ENCODE peak calls at places on chromosomes 3 and 15, in six cellular contexts. Q, V, D, K, H and X are unnamed samples.

GRCh38 chr3:36991923-36992805 is 767 bp downstream of the EPM2AIP1 start:
- DNase-seq in H (peak), Q (no peak), D (peak), V (no peak), K (no peak), X (no peak)

GRCh38 chr15:87827126-87827525 is 429.4 kb downstream of the NTRK3 start:
- DNase-seq in Q (peak), K (peak), V (no peak), D (peak), H (peak), X (no peak)

GRCh38 chr3:34683851-34684250 is 885.4 kb downstream of the PDCD6IP start:
- DNase-seq in D (peak), Q (peak), H (peak), K (peak), V (peak), X (peak)

GRCh38 chr3:127607675-127608361 is 9.6 kb downstream of the MCM2 start:
- DNase-seq in Q (no peak), K (no peak), V (no peak), H (no peak), D (no peak), X (no peak)

GRCh38 chr3:50340404-50341329 is at the start of gene RASSF1:
- DNase-seq in D (no peak), K (peak), Q (no peak), V (peak), H (no peak), X (no peak)

GRCh38 chr3:22228705-22229104 is 477.7 kb upstream of the ZNF385D start:
- DNase-seq in V (no peak), D (no peak), K (no peak), Q (no peak), H (no peak), X (no peak)

GRCh38 chr3:23254875-23255274 is 51.7 kb downstream of the UBE2E2 start:
- DNase-seq in V (no peak), H (no peak), Q (no peak), K (no peak), D (no peak), X (no peak)

GRCh38 chr3:177652556-177653290 is 455.4 kb upstream of the TBL1XR1 start:
- DNase-seq in Q (no peak), V (no peak), D (no peak), K (no peak), H (no peak), X (no peak)

GRCh38 chr3:114879059-114880031 is 267.7 kb downstream of the ZBTB20 start:
- DNase-seq in K (no peak), Q (no peak), V (no peak), D (peak), H (peak), X (no peak)

GRCh38 chr15:52427804-52428203 is 100.9 kb downstream of the MYO5A start:
- DNase-seq in K (peak), H (peak), Q (no peak), D (peak), V (no peak), X (no peak)

GRCh38 chr3:107523361-107524213 is 825 bp downstream of the BBX start:
- DNase-seq in H (peak), V (peak), D (peak), Q (peak), K (peak), X (peak)

GRCh38 chr3:26921054-26921453 is 298.5 kb downstream of the LRRC3B start:
- DNase-seq in H (no peak), Q (no peak), V (no peak), K (peak), D (no peak), X (peak)

GRCh38 chr15:25804451-25804850 is 58.7 kb downstream of the ATP10A start:
- DNase-seq in K (no peak), H (no peak), D (no peak), Q (no peak), V (no peak), X (no peak)
- H2AK5ac ChIP-seq in K (no peak), H (peak), D (no peak), Q (no peak), V (no peak), X (no peak)

GRCh38 chr15:93826798-93827197 is 404.6 kb upstream of the MCTP2 start:
- DNase-seq in K (no peak), V (no peak), H (no peak), D (no peak), Q (no peak), X (no peak)
- H2AK5ac ChIP-seq in K (no peak), V (no peak), H (no peak), D (no peak), Q (no peak), X (no peak)

DNA sequence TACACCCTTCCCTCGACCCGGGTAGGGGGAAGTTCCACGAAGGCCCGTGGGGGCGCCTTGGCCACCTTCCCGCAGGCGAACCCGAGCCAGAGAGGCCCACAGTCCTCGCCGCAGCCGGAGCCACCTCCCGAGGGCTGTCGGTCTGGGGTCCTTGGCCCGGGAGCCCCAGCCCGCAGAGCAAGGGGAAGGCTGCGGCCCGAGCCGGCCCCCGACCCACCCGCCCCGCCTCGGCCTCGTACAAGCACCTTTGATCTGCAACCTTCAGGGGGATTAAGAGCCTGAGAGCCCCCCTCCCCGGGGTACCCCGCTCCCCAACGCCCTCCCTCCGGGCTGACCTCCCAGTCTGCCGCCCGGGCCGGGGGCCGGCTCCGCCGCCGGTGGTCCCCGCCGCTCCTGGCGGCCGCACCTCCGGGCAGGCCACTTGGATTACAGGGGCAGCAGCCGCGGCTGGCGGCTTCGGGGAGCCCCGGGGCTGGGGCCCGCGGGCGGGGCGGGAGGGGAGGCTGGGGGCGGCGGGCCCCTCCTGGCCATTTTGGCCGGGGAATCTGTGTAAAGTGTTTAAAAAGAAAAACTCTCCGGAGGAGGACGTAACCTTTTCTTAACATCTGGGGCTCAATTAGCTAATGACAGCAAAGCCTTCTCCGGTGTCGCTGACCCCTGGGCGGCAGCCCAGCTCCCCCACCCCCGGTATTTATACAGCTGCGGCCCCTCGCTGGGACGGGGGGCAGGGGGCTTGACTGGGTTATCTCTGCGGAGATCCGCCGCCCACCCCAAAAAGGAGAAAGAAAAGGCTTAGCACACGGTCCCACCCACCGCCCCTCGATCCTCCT is 40.2 kb downstream of the EPHB3 start:
- DNase-seq in D (no peak), V (no peak), Q (no peak), H (no peak), K (no peak), X (no peak)
- H2AK5ac ChIP-seq in D (no peak), V (no peak), Q (no peak), H (no peak), K (no peak), X (peak)

GRCh38 chr3:18047052-18047451 is 304.6 kb upstream of the TBC1D5 start:
- DNase-seq in D (no peak), K (no peak), H (no peak), V (no peak), Q (no peak), X (no peak)
- H2AK5ac ChIP-seq in D (no peak), K (no peak), H (no peak), V (no peak), Q (no peak), X (no peak)

DNA sequence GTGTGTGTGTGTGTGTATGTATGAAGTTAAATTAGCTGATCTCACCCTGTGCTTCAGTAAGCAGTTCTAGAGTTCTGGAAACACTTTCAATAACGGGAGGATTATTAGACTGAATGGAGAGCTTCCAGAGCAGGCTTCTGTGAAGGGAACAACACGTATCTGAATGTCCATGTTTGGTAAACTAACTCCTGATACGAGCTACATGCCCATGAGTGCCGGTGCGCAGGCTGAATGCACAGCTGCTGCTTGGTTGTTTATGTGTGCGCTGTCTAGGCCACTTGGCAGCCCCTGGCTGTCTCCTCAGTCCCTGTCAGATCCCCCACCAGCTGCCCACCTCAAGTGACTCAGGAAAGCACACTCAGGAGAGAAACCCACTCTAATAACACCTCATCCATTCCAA is 137.0 kb downstream of the EPHB1 start:
- DNase-seq in K (no peak), V (no peak), H (no peak), D (no peak), Q (no peak), X (no peak)
- H2AK5ac ChIP-seq in K (no peak), V (no peak), H (no peak), D (no peak), Q (no peak), X (no peak)